ENCODE peak calls at places on chromosomes 16 and 17, in six cellular contexts. One of them, this sample, is unnamed.

GRCh38 chr16:12027558-12027957 is 51.0 kb downstream of the SNX29 start:
- DNase-seq in H1: no peak
- DNase-seq in SK-N-SH: peak; percentile 65
- DNase-seq in K562: no peak
- DNase-seq in GM12878: no peak
- DNase-seq in GM12891: no peak
- DNase-seq in this sample: no peak

GRCh38 chr16:30741461-30741914 is 6.7 kb upstream of the PHKG2 start:
- DNase-seq in H1: no peak
- DNase-seq in SK-N-SH: no peak
- DNase-seq in K562: no peak
- DNase-seq in GM12878: no peak
- DNase-seq in GM12891: no peak
- DNase-seq in this sample: no peak

GRCh38 chr16:59385953-59386352 is 651.8 kb upstream of the GOT2 start:
- DNase-seq in H1: no peak
- DNase-seq in SK-N-SH: no peak
- DNase-seq in K562: no peak
- DNase-seq in GM12878: no peak
- DNase-seq in GM12891: no peak
- DNase-seq in this sample: no peak

GRCh38 chr17:34252138-34252889 is 2.8 kb upstream of the CCL2 start:
- DNase-seq in H1: no peak
- DNase-seq in SK-N-SH: peak; percentile 49
- DNase-seq in K562: peak; percentile 30
- DNase-seq in GM12878: peak; percentile 7
- DNase-seq in GM12891: peak; percentile 21
- DNase-seq in this sample: no peak

GRCh38 chr17:41415833-41416335 is 8.5 kb downstream of the KRT37 start:
- DNase-seq in H1: no peak
- DNase-seq in SK-N-SH: no peak
- DNase-seq in K562: no peak
- DNase-seq in GM12878: no peak
- DNase-seq in GM12891: no peak
- DNase-seq in this sample: no peak

GRCh38 chr17:6162216-6162615 is 92.0 kb downstream of the WSCD1 start:
- DNase-seq in H1: peak; percentile 29
- DNase-seq in SK-N-SH: no peak
- DNase-seq in K562: no peak
- DNase-seq in GM12878: no peak
- DNase-seq in GM12891: no peak
- DNase-seq in this sample: no peak

GRCh38 chr17:41532947-41533570 is 5.0 kb upstream of the KRT19 start:
- DNase-seq in H1: no peak
- DNase-seq in SK-N-SH: no peak
- DNase-seq in K562: no peak
- DNase-seq in GM12878: no peak
- DNase-seq in GM12891: no peak
- DNase-seq in this sample: no peak

GRCh38 chr17:3744032-3744431 is 20.3 kb downstream of the HASPIN start:
- DNase-seq in H1: no peak
- DNase-seq in SK-N-SH: no peak
- DNase-seq in K562: no peak
- DNase-seq in GM12878: no peak
- DNase-seq in GM12891: no peak
- DNase-seq in this sample: no peak

GRCh38 chr17:17693253-17693954 is 12.1 kb downstream of the RAI1 start:
- DNase-seq in H1: no peak
- DNase-seq in SK-N-SH: peak; percentile 78
- DNase-seq in K562: no peak
- DNase-seq in GM12878: no peak
- DNase-seq in GM12891: no peak
- DNase-seq in this sample: no peak

GRCh38 chr17:2302740-2303277 is 776 bp downstream of the SMG6 start:
- DNase-seq in H1: no peak
- DNase-seq in SK-N-SH: peak; percentile 29
- DNase-seq in K562: no peak
- DNase-seq in GM12878: no peak
- DNase-seq in GM12891: no peak
- DNase-seq in this sample: no peak

GRCh38 chr16:78677332-78677731 is 577.9 kb downstream of the WWOX start:
- DNase-seq in H1: no peak
- DNase-seq in SK-N-SH: no peak
- DNase-seq in K562: no peak
- DNase-seq in GM12878: no peak
- DNase-seq in GM12891: no peak
- DNase-seq in this sample: no peak

GRCh38 chr16:81353895-81354294 is 39.1 kb downstream of the GAN start:
- DNase-seq in H1: no peak
- DNase-seq in SK-N-SH: no peak
- DNase-seq in K562: no peak
- DNase-seq in GM12878: no peak
- DNase-seq in GM12891: no peak
- DNase-seq in this sample: no peak

GRCh38 chr16:4521971-4522623 is 16.5 kb downstream of the CDIP1 start:
- DNase-seq in H1: no peak
- DNase-seq in SK-N-SH: peak; percentile 73
- DNase-seq in K562: no peak
- DNase-seq in GM12878: no peak
- DNase-seq in GM12891: no peak
- DNase-seq in this sample: no peak

GRCh38 chr16:87255866-87256265 is 61.3 kb downstream of the C16orf95 start:
- DNase-seq in H1: no peak
- DNase-seq in SK-N-SH: no peak
- DNase-seq in K562: no peak
- DNase-seq in GM12878: no peak
- DNase-seq in GM12891: no peak
- DNase-seq in this sample: no peak

GRCh38 chr17:81193051-81193410 is 27.0 kb upstream of the AATK start:
- DNase-seq in H1: no peak
- DNase-seq in SK-N-SH: no peak
- DNase-seq in K562: no peak
- DNase-seq in GM12878: no peak
- DNase-seq in GM12891: no peak
- DNase-seq in this sample: no peak

GRCh38 chr16:52095466-52095865 is 451.5 kb downstream of the TOX3 start:
- DNase-seq in H1: no peak
- DNase-seq in SK-N-SH: no peak
- DNase-seq in K562: no peak
- DNase-seq in GM12878: no peak
- DNase-seq in GM12891: no peak
- DNase-seq in this sample: no peak

GRCh38 chr17:7213895-7214299 is 5.7 kb downstream of the DLG4 start:
- DNase-seq in H1: peak; percentile 92
- DNase-seq in SK-N-SH: peak; percentile 86
- DNase-seq in K562: peak; percentile 76
- DNase-seq in GM12878: no peak
- DNase-seq in GM12891: no peak
- DNase-seq in this sample: no peak

GRCh38 chr17:9101356-9101755 is 80.0 kb downstream of the NTN1 start:
- DNase-seq in H1: no peak
- DNase-seq in SK-N-SH: no peak
- DNase-seq in K562: no peak
- DNase-seq in GM12878: no peak
- DNase-seq in GM12891: no peak
- DNase-seq in this sample: no peak

GRCh38 chr17:9090641-9091096 is 69.4 kb downstream of the NTN1 start:
- DNase-seq in H1: no peak
- DNase-seq in SK-N-SH: no peak
- DNase-seq in K562: no peak
- DNase-seq in GM12878: no peak
- DNase-seq in GM12891: no peak
- DNase-seq in this sample: no peak

GRCh38 chr17:9098242-9098641 is 76.9 kb downstream of the NTN1 start:
- DNase-seq in H1: no peak
- DNase-seq in SK-N-SH: no peak
- DNase-seq in K562: no peak
- DNase-seq in GM12878: no peak
- DNase-seq in GM12891: no peak
- DNase-seq in this sample: no peak

GRCh38 chr17:9095390-9095789 is 74.1 kb downstream of the NTN1 start:
- DNase-seq in H1: no peak
- DNase-seq in SK-N-SH: no peak
- DNase-seq in K562: no peak
- DNase-seq in GM12878: no peak
- DNase-seq in GM12891: no peak
- DNase-seq in this sample: no peak
- TF ChIP-seq POLR2AphosphoS5 in H1: no peak
- TF ChIP-seq POLR2AphosphoS5 in SK-N-SH: no peak
- TF ChIP-seq POLR2AphosphoS5 in K562: no peak
- TF ChIP-seq POLR2AphosphoS5 in GM12878: no peak
- TF ChIP-seq POLR2AphosphoS5 in GM12891: no peak
- TF ChIP-seq POLR2AphosphoS5 in this sample: no peak

GRCh38 chr17:12647023-12647422 is 18.7 kb upstream of the MYOCD start:
- DNase-seq in H1: no peak
- DNase-seq in SK-N-SH: no peak
- DNase-seq in K562: no peak
- DNase-seq in GM12878: no peak
- DNase-seq in GM12891: no peak
- DNase-seq in this sample: no peak

GRCh38 chr17:12648498-12648897 is 17.2 kb upstream of the MYOCD start:
- DNase-seq in H1: no peak
- DNase-seq in SK-N-SH: no peak
- DNase-seq in K562: no peak
- DNase-seq in GM12878: no peak
- DNase-seq in GM12891: no peak
- DNase-seq in this sample: no peak

GRCh38 chr17:12642034-12642433 is 23.7 kb upstream of the MYOCD start:
- DNase-seq in H1: no peak
- DNase-seq in SK-N-SH: no peak
- DNase-seq in K562: no peak
- DNase-seq in GM12878: no peak
- DNase-seq in GM12891: no peak
- DNase-seq in this sample: no peak

GRCh38 chr17:12643812-12644211 is 21.9 kb upstream of the MYOCD start:
- DNase-seq in H1: no peak
- DNase-seq in SK-N-SH: no peak
- DNase-seq in K562: no peak
- DNase-seq in GM12878: no peak
- DNase-seq in GM12891: no peak
- DNase-seq in this sample: no peak

DNA sequence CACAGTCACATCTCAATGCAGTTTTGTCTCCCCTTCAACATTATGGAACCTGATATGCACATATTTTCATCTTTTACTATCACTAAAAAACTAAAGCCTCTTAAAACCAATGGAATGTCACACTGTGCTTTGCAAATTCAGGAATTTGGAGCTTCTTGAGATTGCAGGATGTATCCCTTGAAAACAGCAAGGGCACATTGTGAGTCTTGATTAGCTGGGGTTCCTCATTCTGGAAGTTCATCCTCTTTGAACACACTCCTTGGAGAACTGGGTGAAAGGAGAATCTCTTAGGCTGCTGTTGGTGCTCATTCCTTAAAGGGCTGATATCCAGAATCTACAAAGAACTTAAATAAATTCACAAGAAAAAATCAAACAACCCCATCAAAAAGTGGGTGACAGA is 21.1 kb upstream of the MYOCD start:
- DNase-seq in H1: no peak
- DNase-seq in SK-N-SH: no peak
- DNase-seq in K562: no peak
- DNase-seq in GM12878: no peak
- DNase-seq in GM12891: no peak
- DNase-seq in this sample: no peak
- TF ChIP-seq TAF1 in H1: no peak
- TF ChIP-seq TAF1 in SK-N-SH: no peak
- TF ChIP-seq TAF1 in K562: no peak
- TF ChIP-seq TAF1 in GM12878: no peak
- TF ChIP-seq TAF1 in GM12891: no peak
- TF ChIP-seq TAF1 in this sample: no peak

GRCh38 chr16:56294599-56294998 is 103.3 kb downstream of the GNAO1 start:
- DNase-seq in H1: no peak
- DNase-seq in SK-N-SH: no peak
- DNase-seq in K562: no peak
- DNase-seq in GM12878: no peak
- DNase-seq in GM12891: no peak
- DNase-seq in this sample: no peak
- TF ChIP-seq POLR2AphosphoS5 in H1: no peak
- TF ChIP-seq POLR2AphosphoS5 in SK-N-SH: no peak
- TF ChIP-seq POLR2AphosphoS5 in K562: no peak
- TF ChIP-seq POLR2AphosphoS5 in GM12878: no peak
- TF ChIP-seq POLR2AphosphoS5 in GM12891: no peak
- TF ChIP-seq POLR2AphosphoS5 in this sample: no peak

DNA sequence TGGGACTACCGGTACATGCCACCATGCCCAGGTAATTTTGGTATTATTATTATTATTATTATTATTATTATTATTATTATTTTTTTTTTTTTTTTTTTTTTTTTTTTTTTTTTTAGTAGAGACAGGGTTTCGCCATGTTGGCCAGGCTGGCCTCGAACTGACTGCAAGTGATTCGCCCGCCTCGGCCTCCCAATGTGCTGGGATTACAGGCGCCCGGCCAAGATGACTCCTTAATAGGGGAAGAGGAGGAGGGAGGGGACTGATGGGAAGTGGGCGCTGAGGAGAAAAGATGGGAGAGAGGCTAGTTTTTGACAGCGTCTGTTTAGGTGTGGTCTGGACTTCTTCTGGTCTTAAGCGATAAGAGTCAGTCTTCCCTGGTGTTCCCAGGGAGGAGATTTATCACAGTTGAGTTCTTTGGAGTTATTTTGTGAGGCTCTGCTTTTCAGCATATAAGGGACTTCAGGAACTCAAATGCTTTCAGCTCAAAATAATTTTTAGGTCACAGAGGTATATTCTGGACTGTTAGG is 34.4 kb upstream of the SLC5A10 start:
- DNase-seq in H1: no peak
- DNase-seq in SK-N-SH: no peak
- DNase-seq in K562: peak; percentile 46
- DNase-seq in GM12878: no peak
- DNase-seq in GM12891: no peak
- DNase-seq in this sample: no peak
- TF ChIP-seq TAF1 in H1: no peak
- TF ChIP-seq TAF1 in SK-N-SH: no peak
- TF ChIP-seq TAF1 in K562: no peak
- TF ChIP-seq TAF1 in GM12878: no peak
- TF ChIP-seq TAF1 in GM12891: no peak
- TF ChIP-seq TAF1 in this sample: no peak

DNA sequence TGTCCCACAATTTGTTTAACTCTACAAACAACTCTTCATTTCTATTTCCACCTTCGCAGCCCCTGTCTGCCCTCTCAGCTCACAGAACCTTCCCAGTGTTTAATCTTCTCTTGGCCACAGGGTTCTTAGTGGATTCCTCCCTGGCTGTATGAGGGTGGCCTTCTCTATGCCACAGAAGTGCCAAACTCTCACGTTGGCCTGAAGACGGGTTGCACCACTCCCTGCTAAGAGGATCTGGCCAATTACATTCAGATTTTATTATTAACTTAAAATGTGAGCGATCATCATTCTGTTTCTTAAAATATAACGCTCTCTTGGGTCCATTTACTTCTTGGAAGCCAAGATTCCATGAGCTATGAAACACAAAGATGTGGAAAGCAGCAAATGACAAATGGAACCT is 91.4 kb upstream of the NOG start:
- DNase-seq in H1: no peak
- DNase-seq in SK-N-SH: no peak
- DNase-seq in K562: no peak
- DNase-seq in GM12878: no peak
- DNase-seq in GM12891: no peak
- DNase-seq in this sample: no peak
- TF ChIP-seq POLR2AphosphoS5 in H1: no peak
- TF ChIP-seq POLR2AphosphoS5 in SK-N-SH: no peak
- TF ChIP-seq POLR2AphosphoS5 in K562: no peak
- TF ChIP-seq POLR2AphosphoS5 in GM12878: no peak
- TF ChIP-seq POLR2AphosphoS5 in GM12891: no peak
- TF ChIP-seq POLR2AphosphoS5 in this sample: no peak